ENCODE peak calls at places on chromosomes 5 and 9, in six cellular contexts. D is progenitor cell of endocrine pancreas, Y is endodermal cell, C is RKO, V is T47D, Q is nucleus accumbens. P is an unnamed sample.
A peak's percentile ranks its signal among the peaks of the same experiment; 100 is the strongest.

GRCh38 chr5:101976933-101977332 is 319.2 kb downstream of the SLCO4C1 start:
- DNase-seq in V (no peak), C (no peak), D (no peak), Y (no peak), Q (no peak), P (no peak)

GRCh38 chr9:5553211-5553610 is 42.9 kb downstream of the PDCD1LG2 start:
- DNase-seq in V (no peak), Q (no peak), D (no peak), Y (no peak), C (no peak), P (no peak)

GRCh38 chr5:83184534-83184933 is 107.2 kb downstream of the XRCC4 start:
- DNase-seq in C (no peak), D (no peak), Q (no peak), V (no peak), Y (no peak), P (no peak)

GRCh38 chr5:148443998-148444397 is 60.2 kb downstream of the FBXO38 start:
- DNase-seq in Y (peak; percentile 79), Q (no peak), C (peak; percentile 78), D (peak; percentile 40), V (peak; percentile 49), P (peak; percentile 12)

GRCh38 chr9:106583751-106584150 is 279.2 kb upstream of the ZNF462 start:
- DNase-seq in C (no peak), V (no peak), Q (no peak), Y (no peak), D (no peak), P (no peak)

GRCh38 chr5:35852084-35852734 is 4.5 kb upstream of the IL7R start:
- DNase-seq in D (no peak), V (no peak), Y (no peak), C (no peak), Q (no peak), P (no peak)

GRCh38 chr5:86546582-86546981 is 71.2 kb upstream of the COX7C start:
- DNase-seq in Y (no peak), Q (no peak), C (peak; percentile 15), V (no peak), D (no peak), P (no peak)

GRCh38 chr9:75889577-75889976 is 896 bp upstream of the PCSK5 start:
- DNase-seq in D (no peak), V (no peak), Y (no peak), Q (no peak), C (peak; percentile 63), P (no peak)

GRCh38 chr5:139787568-139788293 is 7.9 kb upstream of the PSD2 start:
- DNase-seq in Q (peak; percentile 93), D (peak; percentile 96), C (peak; percentile 68), V (peak; percentile 93), Y (peak; percentile 97), P (no peak)

GRCh38 chr5:40217509-40217908 is 462.2 kb upstream of the PTGER4 start:
- DNase-seq in Y (no peak), V (no peak), C (no peak), Q (no peak), D (no peak), P (no peak)

GRCh38 chr5:112800901-112801300 is 60.2 kb upstream of the SRP19 start:
- DNase-seq in Y (no peak), D (no peak), V (no peak), C (no peak), Q (no peak), P (no peak)

GRCh38 chr5:172791726-172792445 is 20.9 kb upstream of the DUSP1 start:
- DNase-seq in Q (no peak), Y (peak; percentile 39), D (no peak), C (no peak), V (no peak), P (no peak)

GRCh38 chr9:4077499-4078102 is 222.3 kb downstream of the GLIS3 start:
- DNase-seq in D (peak; percentile 19), Q (peak; percentile 4), V (no peak), Y (peak; percentile 92), C (peak; percentile 61), P (no peak)

GRCh38 chr9:4066120-4066519 is 233.7 kb downstream of the GLIS3 start:
- DNase-seq in V (no peak), Y (peak; percentile 82), C (no peak), D (no peak), Q (no peak), P (no peak)

GRCh38 chr9:131467214-131467935 is 35.3 kb upstream of the POMT1 start:
- DNase-seq in Y (no peak), C (no peak), V (no peak), Q (no peak), D (no peak), P (no peak)

GRCh38 chr9:116477584-116478141 is 209.4 kb upstream of the TRIM32 start:
- DNase-seq in D (no peak), C (no peak), V (no peak), Q (no peak), Y (no peak), P (no peak)

GRCh38 chr9:114236391-114237138 is 81.2 kb downstream of the COL27A1 start:
- DNase-seq in Q (no peak), D (no peak), Y (no peak), C (no peak), V (no peak), P (no peak)